ENCODE peak calls at places on chromosomes 6 and 20, in four cellular contexts. E is SJSA1, B is aorta, Z is heart left ventricle. K is an unnamed sample.

GRCh38 chr6:155143610-155144106 is 120.2 kb upstream of the CLDN20 start:
- DNase-seq in E (no peak), B (no peak), Z (no peak), K (no peak)

GRCh38 chr6:30360139-30360538 is 15.2 kb downstream of the RPP21 start:
- DNase-seq in E (no peak), B (no peak), Z (no peak), K (no peak)

GRCh38 chr6:147820520-147820919 is 312.0 kb downstream of the SAMD5 start:
- DNase-seq in E (no peak), B (no peak), Z (no peak), K (no peak)

GRCh38 chr6:32131439-32131948 is 1.4 kb upstream of the FKBPL start:
- DNase-seq in E (no peak), B (peak), Z (no peak), K (no peak)

GRCh38 chr6:138965291-138965874 is 22.7 kb downstream of the REPS1 start:
- DNase-seq in E (no peak), B (no peak), Z (no peak), K (no peak)

GRCh38 chr6:158071121-158072082 is 89.7 kb downstream of the SYNJ2 start:
- DNase-seq in E (no peak), B (peak), Z (no peak), K (no peak)

GRCh38 chr20:39070484-39071231 is 108.5 kb downstream of the DHX35 start:
- DNase-seq in E (no peak), B (no peak), Z (no peak), K (no peak)

GRCh38 chr6:55456016-55456415 is 123.0 kb downstream of the HMGCLL1 start:
- DNase-seq in E (no peak), B (no peak), Z (no peak), K (no peak)

GRCh38 chr6:33949111-33949510 is 145.3 kb upstream of the MLN start:
- DNase-seq in E (no peak), B (peak), Z (no peak), K (no peak)

GRCh38 chr6:40411881-40412280 is 175.3 kb downstream of the LRFN2 start:
- DNase-seq in E (no peak), B (no peak), Z (peak), K (no peak)

GRCh38 chr6:142925575-142926110 is 19.3 kb downstream of the HIVEP2 start:
- DNase-seq in E (peak), B (no peak), Z (no peak), K (no peak)

GRCh38 chr6:6683964-6684363 is 95.4 kb downstream of the LY86 start:
- DNase-seq in E (no peak), B (no peak), Z (no peak), K (no peak)

GRCh38 chr6:77774457-77774856 is 121.6 kb downstream of the MEI4 start:
- DNase-seq in E (no peak), B (no peak), Z (no peak), K (no peak)

GRCh38 chr6:33885121-33886057 is 81.6 kb upstream of the MLN start:
- DNase-seq in E (peak), B (no peak), Z (no peak), K (no peak)

GRCh38 chr6:170080169-170080827 is 210.6 kb downstream of the DLL1 start:
- DNase-seq in E (no peak), B (peak), Z (peak), K (no peak)

GRCh38 chr6:154745243-154745642 is 12.0 kb downstream of the SCAF8 start:
- DNase-seq in E (no peak), B (no peak), Z (no peak), K (no peak)

GRCh38 chr6:71124340-71124739 is 164.3 kb upstream of the OGFRL1 start:
- DNase-seq in E (no peak), B (no peak), Z (no peak), K (no peak)

GRCh38 chr6:76792394-76792793 is 670.9 kb downstream of the HTR1B start:
- DNase-seq in E (no peak), B (no peak), Z (no peak), K (no peak)

GRCh38 chr6:54697423-54697822 is 149.1 kb upstream of the FAM83B start:
- DNase-seq in E (no peak), B (no peak), Z (no peak), K (no peak)

GRCh38 chr6:21869085-21869771 is 275.7 kb downstream of the SOX4 start:
- DNase-seq in E (no peak), B (no peak), Z (no peak), K (no peak)

GRCh38 chr6:111472933-111473435 is 10.0 kb downstream of the REV3L start:
- DNase-seq in E (no peak), B (no peak), Z (no peak), K (no peak)

GRCh38 chr6:16777794-16778193 is 16.5 kb upstream of the ATXN1 start:
- DNase-seq in E (no peak), B (no peak), Z (no peak), K (no peak)

GRCh38 chr6:2034256-2034655 is 211.1 kb downstream of the GMDS start:
- DNase-seq in E (no peak), B (no peak), Z (no peak), K (no peak)

GRCh38 chr6:167706313-167707109 is 120.2 kb upstream of the AFDN start:
- DNase-seq in E (no peak), B (no peak), Z (no peak), K (peak)

GRCh38 chr6:46956409-46956808 is 34.7 kb upstream of the ADGRF5 start:
- DNase-seq in E (no peak), B (no peak), Z (no peak), K (no peak)

GRCh38 chr6:119921491-119922010 is 572.0 kb upstream of the MAN1A1 start:
- DNase-seq in E (no peak), B (no peak), Z (no peak), K (no peak)

GRCh38 chr6:127118505-127119360 is at the start of gene RSPO3:
- DNase-seq in E (peak), B (peak), Z (no peak), K (peak)

GRCh38 chr20:20022498-20022897 is 5.3 kb downstream of the NAA20 start:
- DNase-seq in E (no peak), B (no peak), Z (no peak), K (no peak)

GRCh38 chr6:158536891-158537798 is 22.7 kb upstream of the TMEM181 start:
- DNase-seq in E (no peak), B (no peak), Z (peak), K (peak)

GRCh38 chr20:6919792-6920468 is 152.4 kb downstream of the BMP2 start:
- DNase-seq in E (no peak), B (no peak), Z (no peak), K (no peak)

GRCh38 chr6:106473807-106474206 is 113.3 kb downstream of the CRYBG1 start:
- DNase-seq in E (peak), B (no peak), Z (no peak), K (no peak)

GRCh38 chr6:18166314-18167007 is 11.2 kb downstream of the KDM1B start:
- DNase-seq in E (no peak), B (no peak), Z (no peak), K (no peak)

GRCh38 chr20:58352454-58352853 is 36.6 kb upstream of the VAPB start:
- DNase-seq in E (no peak), B (no peak), Z (no peak), K (no peak)

GRCh38 chr6:128521302-128521632 is 868 bp upstream of the PTPRK start:
- DNase-seq in E (no peak), B (no peak), Z (no peak), K (no peak)

GRCh38 chr6:45293306-45293705 is 34.8 kb upstream of the RUNX2 start:
- DNase-seq in E (no peak), B (no peak), Z (no peak), K (no peak)

GRCh38 chr6:53252177-53252692 is 96.5 kb downstream of the ELOVL5 start:
- DNase-seq in E (no peak), B (no peak), Z (no peak), K (no peak)

GRCh38 chr6:53250137-53250760 is 98.5 kb downstream of the ELOVL5 start:
- DNase-seq in E (no peak), B (no peak), Z (no peak), K (no peak)

GRCh38 chr6:53257001-53257400 is 91.7 kb downstream of the ELOVL5 start:
- DNase-seq in E (no peak), B (no peak), Z (no peak), K (no peak)

GRCh38 chr6:53246924-53247323 is 98.3 kb upstream of the GCM1 start:
- DNase-seq in E (no peak), B (no peak), Z (no peak), K (no peak)

DNA sequence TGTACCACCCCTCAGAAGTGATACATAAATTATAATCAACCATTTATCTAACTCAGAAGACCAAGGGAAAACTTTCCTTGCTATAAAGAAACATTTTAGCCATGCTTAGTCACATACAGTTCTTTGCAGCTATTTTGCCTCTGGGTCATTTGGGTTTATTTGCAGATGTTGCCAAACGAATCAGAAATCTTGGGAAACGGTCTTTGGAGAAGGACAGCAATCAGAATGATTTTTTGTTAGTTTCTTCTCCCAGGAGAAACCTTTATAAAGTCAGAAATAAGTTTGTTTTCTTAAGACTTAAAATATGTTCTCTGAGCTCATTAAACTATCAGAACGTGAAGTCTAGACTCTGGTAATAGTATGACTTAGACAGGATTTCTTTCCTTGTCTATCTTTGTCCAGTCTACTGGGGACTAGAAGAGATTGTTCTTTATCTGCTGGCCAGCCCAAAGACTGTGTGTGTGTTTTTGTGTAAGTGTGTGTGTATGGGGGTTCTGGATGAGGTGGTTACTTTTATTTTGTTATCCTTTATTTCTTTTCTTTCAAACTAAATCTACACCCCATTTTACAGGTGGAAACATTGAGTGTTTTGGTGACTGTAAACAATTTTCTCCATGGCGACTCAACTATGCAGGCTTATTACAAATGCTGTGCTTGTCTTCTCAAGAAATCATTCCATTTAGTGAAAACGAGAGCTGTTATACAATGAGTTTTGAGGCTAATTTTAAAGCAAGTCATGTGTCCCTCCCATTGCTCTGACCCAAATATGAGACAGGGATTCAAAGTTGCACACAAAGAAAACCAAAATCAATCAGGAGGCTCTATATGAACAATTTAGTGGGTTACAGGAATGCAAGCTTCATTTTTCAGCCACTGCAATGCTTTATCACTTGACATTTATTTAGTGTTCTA is 97.7 kb downstream of the ELOVL5 start:
- DNase-seq in E (no peak), B (no peak), Z (no peak), K (no peak)
- H3K27ac ChIP-seq in E (no peak), B (peak), Z (peak), K (no peak)

DNA sequence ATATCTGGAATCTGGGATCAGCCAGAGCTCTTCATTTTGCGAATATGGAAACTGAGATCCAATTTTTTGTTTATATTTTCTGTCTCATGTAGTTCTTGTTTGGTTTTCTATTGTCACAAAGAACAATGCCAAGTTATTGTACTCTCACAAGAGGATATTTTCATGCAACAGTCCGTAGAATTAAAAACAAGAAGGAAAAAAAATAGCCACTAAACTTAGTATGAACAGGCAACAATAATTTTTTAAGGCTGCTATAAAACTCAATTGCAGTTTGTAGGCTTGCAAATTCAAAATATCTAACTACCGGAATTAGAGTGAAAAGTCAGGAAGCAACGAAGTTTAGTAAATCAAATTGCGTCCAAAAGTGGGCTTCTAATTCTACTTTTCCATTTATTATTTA is 1.2 kb downstream of the POPDC3 start:
- DNase-seq in E (no peak), B (no peak), Z (no peak), K (no peak)
- H3K4me3 ChIP-seq in E (peak), B (no peak), Z (peak), K (peak)

GRCh38 chr20:37201827-37202162 is 22.4 kb upstream of the MROH8 start:
- DNase-seq in E (no peak), B (no peak), Z (no peak), K (no peak)

GRCh38 chr20:37207176-37207575 is 27.8 kb upstream of the MROH8 start:
- DNase-seq in E (no peak), B (no peak), Z (no peak), K (no peak)

GRCh38 chr20:37204056-37204455 is 24.7 kb upstream of the MROH8 start:
- DNase-seq in E (no peak), B (no peak), Z (no peak), K (no peak)

GRCh38 chr20:37202267-37202943 is 23.1 kb upstream of the MROH8 start:
- DNase-seq in E (peak), B (no peak), Z (no peak), K (no peak)

DNA sequence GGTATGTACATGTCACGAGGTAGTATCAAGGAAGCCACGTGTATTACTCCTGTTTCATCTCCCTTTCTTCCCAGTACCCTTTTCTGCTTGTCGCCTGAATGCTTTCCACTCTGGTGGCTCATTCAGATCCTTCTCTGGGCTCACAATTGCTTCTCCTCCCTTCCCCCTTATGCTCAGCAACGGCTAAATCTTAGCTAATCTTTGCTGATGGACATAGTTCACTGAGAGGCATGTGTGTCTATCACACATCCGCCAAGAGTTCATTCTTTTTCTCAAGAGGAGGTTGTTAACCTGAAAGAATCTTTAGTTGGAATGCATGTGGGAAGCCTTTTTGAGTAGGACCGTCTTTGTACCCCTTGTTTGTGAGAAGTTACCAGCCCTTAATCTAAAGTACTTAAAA is 25.8 kb upstream of the MROH8 start:
- DNase-seq in E (no peak), B (no peak), Z (no peak), K (no peak)
- H3K27ac ChIP-seq in E (no peak), B (no peak), Z (no peak), K (no peak)

DNA sequence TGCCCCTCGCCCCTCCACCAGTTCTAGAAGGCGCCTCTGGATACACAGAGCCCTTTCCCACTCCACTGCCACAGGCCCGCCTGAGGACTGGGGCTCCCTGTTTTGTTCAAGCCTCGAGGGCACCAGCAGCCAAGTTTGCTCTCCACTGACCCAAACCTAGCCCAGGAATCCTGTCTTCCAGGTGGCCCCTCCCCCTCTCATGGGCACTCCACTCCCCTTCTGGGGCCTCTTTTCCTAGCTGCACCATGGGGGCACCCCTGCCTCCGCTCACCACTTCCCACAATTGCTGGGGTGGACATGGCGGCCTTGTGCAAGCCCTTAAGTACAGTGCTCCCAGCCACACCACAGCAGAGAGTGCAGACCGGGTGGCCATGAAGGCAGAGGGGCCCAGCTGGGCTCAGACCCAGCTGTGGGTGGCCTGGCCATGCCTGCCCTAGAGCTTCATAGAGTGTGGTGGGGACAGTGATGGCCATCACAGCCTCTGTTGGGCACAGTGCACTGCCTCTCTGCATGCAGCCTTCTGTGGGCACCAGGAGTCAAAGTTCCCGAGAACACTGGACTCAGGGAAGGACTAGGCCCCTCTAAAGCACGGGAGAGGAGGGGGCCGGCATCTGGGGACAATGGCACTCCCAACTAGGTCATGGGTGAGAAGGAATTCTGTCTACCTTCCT is 1.3 kb downstream of the MYL9 start:
- DNase-seq in E (no peak), B (peak), Z (no peak), K (no peak)
- H3K4me3 ChIP-seq in E (peak), B (peak), Z (peak), K (peak)

K was measured in upper lobe of right lung.